ENCODE peak calls at places on chromosome 21, in ten cellular contexts. D is adipocyte; R is progenitor cell of endocrine pancreas; V is substantia nigra; N is CD8-positive, alpha-beta memory T cell; W is cardiac fibroblast; J is PC-9; M is stimulated activated CD4-positive, alpha-beta T cell treated with anti-CD3 and anti-CD28 coated beads, TNF-alpha, amount 100 ng/mL, for 4 hours; F is CD4-positive, CD25-positive, alpha-beta regulatory T cell; Y is heart left ventricle. A is an unnamed sample.

GRCh38 chr21:39386194-39386593 is 37.3 kb upstream of the HMGN1 start:
- DNase-seq in D (peak), R (no peak), V (no peak), N (no peak), W (no peak), J (no peak), M (no peak), F (no peak), Y (peak), A (no peak)

GRCh38 chr21:42401164-42401563 is 2.5 kb upstream of the UBASH3A start:
- DNase-seq in D (peak), R (no peak), V (no peak), N (no peak), W (peak), J (no peak), M (no peak), F (no peak), Y (no peak), A (no peak)

GRCh38 chr21:45104560-45104959 is 30.2 kb downstream of the ADARB1 start:
- DNase-seq in D (no peak), R (no peak), V (no peak), N (no peak), W (peak), J (no peak), M (no peak), F (no peak), Y (peak), A (no peak)

GRCh38 chr21:36166705-36167104 is 10.1 kb downstream of the DOP1B start:
- DNase-seq in D (no peak), R (no peak), V (no peak), N (no peak), W (no peak), J (no peak), M (no peak), F (no peak), Y (no peak), A (no peak)

GRCh38 chr21:41358193-41359166 is 3.3 kb upstream of the MX2 start:
- DNase-seq in D (no peak), R (no peak), V (no peak), N (no peak), W (no peak), J (no peak), M (no peak), F (no peak), Y (no peak), A (no peak)

GRCh38 chr21:42414928-42415769 is 11.4 kb downstream of the UBASH3A start:
- DNase-seq in D (peak), R (no peak), V (no peak), N (peak), W (peak), J (peak), M (peak), F (peak), Y (no peak), A (no peak)

GRCh38 chr21:35038772-35039145 is 10.3 kb downstream of the RUNX1 start:
- DNase-seq in D (no peak), R (no peak), V (no peak), N (no peak), W (no peak), J (no peak), M (no peak), F (no peak), Y (no peak), A (no peak)

GRCh38 chr21:37230632-37231246 is 36.4 kb downstream of the VPS26C start:
- DNase-seq in D (no peak), R (no peak), V (no peak), N (no peak), W (no peak), J (no peak), M (no peak), F (no peak), Y (no peak), A (no peak)

GRCh38 chr21:46368533-46369285 is 44.8 kb downstream of the PCNT start:
- DNase-seq in D (no peak), R (no peak), V (no peak), N (peak), W (no peak), J (no peak), M (no peak), F (no peak), Y (no peak), A (no peak)

GRCh38 chr21:43341349-43342163 is 85.4 kb downstream of the SIK1 start:
- DNase-seq in D (no peak), R (no peak), V (no peak), N (no peak), W (peak), J (peak), M (no peak), F (no peak), Y (no peak), A (no peak)